ENCODE peak calls at places on chromosome 18, in seven cellular contexts. M is spleen, H is GM23248, W is right lobe of liver, I is astrocyte of the spinal cord, A is left cardiac atrium, N is GM03348. J is an unnamed sample.

GRCh38 chr18:63101811-63102210 is 217.8 kb downstream of the BCL2 start:
- DNase-seq in M (no peak), H (no peak), W (no peak), I (no peak), A (no peak), N (no peak), J (no peak)

GRCh38 chr18:23231340-23232021 is 96.2 kb downstream of the CABLES1 start:
- DNase-seq in M (no peak), H (peak; percentile 98), W (peak; percentile 26), I (peak; percentile 92), A (peak; percentile 75), N (peak; percentile 87), J (no peak)

GRCh38 chr18:56638232-56639093 is at the start of gene TXNL1:
- DNase-seq in M (peak; percentile 99), H (peak; percentile 100), W (peak; percentile 99), I (peak; percentile 99), A (peak; percentile 100), N (peak; percentile 99), J (peak; percentile 100)

GRCh38 chr18:74430811-74431571 is 26.1 kb downstream of the DIPK1C start:
- DNase-seq in M (no peak), H (no peak), W (no peak), I (no peak), A (no peak), N (no peak), J (no peak)

GRCh38 chr18:77608807-77609206 is 359.2 kb downstream of the GALR1 start:
- DNase-seq in M (no peak), H (no peak), W (no peak), I (no peak), A (no peak), N (no peak), J (no peak)

GRCh38 chr18:44744206-44745180 is 63.8 kb downstream of the SETBP1 start:
- DNase-seq in M (peak; percentile 78), H (no peak), W (no peak), I (no peak), A (no peak), N (no peak), J (no peak)

GRCh38 chr18:53864758-53865157 is 359.7 kb downstream of the MBD2 start:
- DNase-seq in M (no peak), H (peak; percentile 28), W (no peak), I (no peak), A (no peak), N (no peak), J (no peak)

GRCh38 chr18:51151568-51152511 is 45.6 kb downstream of the MEX3C start:
- DNase-seq in M (peak; percentile 91), H (no peak), W (no peak), I (no peak), A (no peak), N (no peak), J (no peak)

GRCh38 chr18:41134426-41134825 is 820.6 kb upstream of the PIK3C3 start:
- DNase-seq in M (no peak), H (peak; percentile 32), W (no peak), I (peak; percentile 23), A (no peak), N (no peak), J (no peak)

GRCh38 chr18:22632191-22632590 is 214.5 kb upstream of the CTAGE1 start:
- DNase-seq in M (no peak), H (peak; percentile 10), W (no peak), I (no peak), A (no peak), N (no peak), J (no peak)

GRCh38 chr18:36149514-36150289 is 20.0 kb downstream of the ELP2 start:
- DNase-seq in M (no peak), H (no peak), W (no peak), I (no peak), A (no peak), N (no peak), J (no peak)

GRCh38 chr18:48409591-48410094 is 460 bp upstream of the ZBTB7C start:
- DNase-seq in M (peak; percentile 77), H (peak; percentile 40), W (peak; percentile 39), I (no peak), A (peak; percentile 55), N (peak; percentile 55), J (peak; percentile 71)

GRCh38 chr18:7038330-7038846 is 79.2 kb downstream of the LAMA1 start:
- DNase-seq in M (no peak), H (peak; percentile 100), W (peak; percentile 38), I (peak; percentile 88), A (peak; percentile 89), N (peak; percentile 86), J (peak; percentile 90)

GRCh38 chr18:46756559-46757201 is at the start of gene ST8SIA5:
- DNase-seq in M (no peak), H (peak; percentile 18), W (no peak), I (no peak), A (peak; percentile 30), N (no peak), J (no peak)

GRCh38 chr18:21439453-21439852 is 161.1 kb downstream of the ESCO1 start:
- DNase-seq in M (no peak), H (peak; percentile 95), W (no peak), I (peak; percentile 67), A (no peak), N (peak; percentile 73), J (no peak)

GRCh38 chr18:52694804-52695203 is 354.8 kb downstream of the DCC start:
- DNase-seq in M (no peak), H (peak; percentile 31), W (no peak), I (peak; percentile 12), A (no peak), N (peak; percentile 33), J (no peak)

GRCh38 chr18:33440011-33440383 is 524 bp downstream of the CCDC178 start:
- DNase-seq in M (no peak), H (peak; percentile 65), W (peak; percentile 45), I (peak; percentile 79), A (peak; percentile 51), N (peak; percentile 44), J (peak; percentile 78)

GRCh38 chr18:49137093-49137492 is 186.3 kb upstream of the SMAD7 start:
- DNase-seq in M (no peak), H (no peak), W (no peak), I (no peak), A (no peak), N (no peak), J (no peak)

GRCh38 chr18:76274470-76275289 is 220.4 kb downstream of the ZNF516 start:
- DNase-seq in M (no peak), H (no peak), W (no peak), I (no peak), A (peak; percentile 33), N (peak; percentile 28), J (no peak)

GRCh38 chr18:36058674-36059073 is 8.7 kb downstream of the RPRD1A start:
- DNase-seq in M (no peak), H (no peak), W (no peak), I (no peak), A (no peak), N (no peak), J (no peak)

GRCh38 chr18:79965119-79965902 is 868 bp downstream of the HSBP1L1 start:
- DNase-seq in M (peak; percentile 81), H (peak; percentile 82), W (peak; percentile 63), I (peak; percentile 66), A (no peak), N (peak; percentile 78), J (peak; percentile 66)

GRCh38 chr18:8081872-8082553 is 514.9 kb downstream of the PTPRM start:
- DNase-seq in M (no peak), H (no peak), W (no peak), I (peak; percentile 31), A (no peak), N (no peak), J (no peak)

GRCh38 chr18:24369420-24369819 is 28.2 kb downstream of the OSBPL1A start:
- DNase-seq in M (no peak), H (peak; percentile 3), W (no peak), I (peak; percentile 61), A (no peak), N (peak; percentile 42), J (no peak)

GRCh38 chr18:75141734-75142133 is 67.2 kb downstream of the PTGR3 start:
- DNase-seq in M (no peak), H (no peak), W (no peak), I (no peak), A (no peak), N (no peak), J (no peak)

GRCh38 chr18:2316082-2316481 is 255.2 kb downstream of the METTL4 start:
- DNase-seq in M (no peak), H (no peak), W (no peak), I (no peak), A (no peak), N (no peak), J (no peak)

GRCh38 chr18:74951165-74951760 is 257.7 kb downstream of the PTGR3 start:
- DNase-seq in M (no peak), H (peak; percentile 80), W (no peak), I (peak; percentile 98), A (peak; percentile 53), N (peak; percentile 43), J (peak; percentile 70)

GRCh38 chr18:10033038-10033437 is 119.2 kb downstream of the VAPA start:
- DNase-seq in M (no peak), H (no peak), W (no peak), I (no peak), A (peak; percentile 17), N (no peak), J (no peak)

GRCh38 chr18:21441670-21442069 is 158.8 kb downstream of the ESCO1 start:
- DNase-seq in M (no peak), H (no peak), W (no peak), I (no peak), A (no peak), N (no peak), J (no peak)

GRCh38 chr18:2002604-2003003 is 568.7 kb downstream of the METTL4 start:
- DNase-seq in M (no peak), H (no peak), W (no peak), I (no peak), A (no peak), N (no peak), J (no peak)

GRCh38 chr18:58044370-58045264 is 591 bp downstream of the NEDD4L start:
- DNase-seq in M (peak; percentile 90), H (peak; percentile 55), W (peak; percentile 68), I (peak; percentile 8), A (peak; percentile 64), N (peak; percentile 51), J (peak; percentile 70)

GRCh38 chr18:24985616-24986015 is 366.4 kb downstream of the ZNF521 start:
- DNase-seq in M (no peak), H (no peak), W (no peak), I (peak; percentile 8), A (no peak), N (no peak), J (no peak)

GRCh38 chr18:24488824-24489493 is 28.5 kb downstream of the HRH4 start:
- DNase-seq in M (no peak), H (peak; percentile 54), W (no peak), I (peak; percentile 51), A (no peak), N (peak; percentile 55), J (no peak)

GRCh38 chr18:11760498-11761158 is 71.6 kb downstream of the GNAL start:
- DNase-seq in M (no peak), H (no peak), W (no peak), I (no peak), A (no peak), N (no peak), J (no peak)

GRCh38 chr18:25350561-25351201 is 1.3 kb downstream of the ZNF521 start:
- DNase-seq in M (peak; percentile 78), H (peak; percentile 84), W (peak; percentile 38), I (peak; percentile 56), A (peak; percentile 73), N (peak; percentile 67), J (peak; percentile 78)

GRCh38 chr18:46546111-46546640 is 110.8 kb downstream of the LOXHD1 start:
- DNase-seq in M (no peak), H (no peak), W (no peak), I (no peak), A (no peak), N (no peak), J (no peak)

GRCh38 chr18:79123948-79124347 is 54.8 kb downstream of the ATP9B start:
- DNase-seq in M (no peak), H (peak; percentile 8), W (no peak), I (no peak), A (no peak), N (no peak), J (no peak)

GRCh38 chr18:47250415-47251046 is 929 bp downstream of the SKOR2 start:
- DNase-seq in M (no peak), H (no peak), W (no peak), I (no peak), A (no peak), N (no peak), J (no peak)

GRCh38 chr18:78769502-78770113 is 210.0 kb upstream of the SALL3 start:
- DNase-seq in M (no peak), H (no peak), W (no peak), I (no peak), A (no peak), N (no peak), J (no peak)

J was measured in sciatic nerve.